ENCODE peak calls at places on chromosomes 6 and 20, in seven cellular contexts. G is H9, T is H1, Q is IMR-90, H is trophoblast cell, Z is mesendoderm, X is mesenchymal stem cell. F is an unnamed sample.

GRCh38 chr6:87155920-87156600 is 695 bp downstream of the ZNF292 start:
- DNase-seq in G (peak), T (peak), H (peak), Z (peak), Q (peak), X (peak), F (peak)

GRCh38 chr20:41456341-41456740 is 89.7 kb upstream of the EMILIN3 start:
- DNase-seq in X (no peak), G (no peak), H (no peak), Z (no peak), Q (peak), T (no peak), F (no peak)

GRCh38 chr6:57257911-57258541 is 35.9 kb upstream of the RAB23 start:
- DNase-seq in X (peak), H (peak), Q (peak), G (no peak), T (no peak), Z (no peak), F (no peak)

GRCh38 chr20:14566505-14566904 is 229.1 kb upstream of the FLRT3 start:
- DNase-seq in Q (no peak), T (no peak), Z (no peak), H (no peak), X (peak), G (no peak), F (no peak)

GRCh38 chr6:42292002-42292735 is 74.5 kb upstream of the MRPS10 start:
- DNase-seq in X (peak), T (no peak), G (no peak), H (peak), Q (peak), Z (no peak), F (no peak)

GRCh38 chr6:68226460-68226859 is 408.6 kb upstream of the ADGRB3 start:
- DNase-seq in G (no peak), Q (no peak), Z (peak), T (no peak), X (no peak), H (peak), F (peak)

GRCh38 chr6:41598670-41599014 is 39.6 kb upstream of the MDFI start:
- DNase-seq in G (no peak), H (no peak), T (no peak), Z (no peak), Q (no peak), X (no peak), F (no peak)

GRCh38 chr20:1163105-1163504 is 21.7 kb downstream of the TMEM74B start:
- DNase-seq in H (no peak), T (no peak), G (no peak), Q (no peak), X (no peak), Z (no peak), F (no peak)

GRCh38 chr20:57108742-57109141 is 157.7 kb downstream of the BMP7 start:
- DNase-seq in T (peak), Q (no peak), X (no peak), G (no peak), Z (peak), H (peak), F (no peak)

GRCh38 chr6:104855507-104855906 is 4.2 kb downstream of the HACE1 start:
- DNase-seq in X (peak), Q (peak), Z (no peak), G (no peak), T (no peak), H (peak), F (no peak)

GRCh38 chr20:48710341-48711043 is 117.3 kb downstream of the PREX1 start:
- DNase-seq in Z (no peak), G (no peak), X (no peak), T (no peak), Q (no peak), H (no peak), F (no peak)

GRCh38 chr6:98827295-98828159 is 6.8 kb upstream of the POU3F2 start:
- DNase-seq in Z (peak), G (peak), T (peak), Q (no peak), X (no peak), H (no peak), F (peak)

GRCh38 chr6:28003661-28004060 is 46.6 kb downstream of the OR2B6 start:
- DNase-seq in Z (peak), X (no peak), H (no peak), T (no peak), Q (no peak), G (no peak), F (no peak)

GRCh38 chr6:53679446-53679933 is 13.9 kb upstream of the KLHL31 start:
- DNase-seq in Z (peak), Q (peak), G (peak), T (peak), X (peak), H (peak), F (no peak)

GRCh38 chr20:51800132-51800721 is 2.1 kb downstream of the SALL4 start:
- DNase-seq in Q (no peak), H (peak), G (peak), T (peak), Z (peak), X (peak), F (peak)

GRCh38 chr6:25418463-25419052 is 139.4 kb downstream of the CARMIL1 start:
- DNase-seq in T (no peak), H (no peak), X (no peak), Z (no peak), Q (no peak), G (no peak), F (no peak)

GRCh38 chr20:18738055-18738454 is 75.5 kb upstream of the SCP2D1 start:
- DNase-seq in Q (no peak), T (no peak), Z (no peak), X (peak), H (no peak), G (no peak), F (no peak)

GRCh38 chr20:53859684-53860083 is 210.7 kb downstream of the BCAS1 start:
- DNase-seq in Q (no peak), Z (no peak), G (no peak), T (no peak), H (no peak), X (no peak), F (no peak)

GRCh38 chr6:958531-958930 is 265.6 kb upstream of the EXOC2 start:
- DNase-seq in G (no peak), Z (peak), T (no peak), Q (peak), X (peak), H (peak), F (no peak)

GRCh38 chr20:25632940-25633790 is 9.4 kb upstream of the NANP start:
- DNase-seq in Z (no peak), X (peak), T (no peak), G (no peak), Q (peak), H (no peak), F (no peak)

GRCh38 chr6:132401120-132401940 is at the start of gene MOXD1:
- DNase-seq in G (peak), H (peak), X (peak), Q (peak), Z (peak), T (peak), F (peak)

GRCh38 chr6:70479236-70479635 is 65.9 kb downstream of the FAM135A start:
- DNase-seq in G (no peak), Z (no peak), Q (peak), X (peak), T (no peak), H (no peak), F (no peak)

GRCh38 chr6:98824163-98824906 is 10.0 kb upstream of the POU3F2 start:
- DNase-seq in X (no peak), H (no peak), Z (peak), G (peak), T (peak), Q (no peak), F (peak)

GRCh38 chr20:59749293-59749680 is 144.9 kb downstream of the PHACTR3 start:
- DNase-seq in Z (no peak), T (no peak), Q (peak), H (peak), G (no peak), X (no peak), F (no peak)

GRCh38 chr6:115582386-115582785 is 478.3 kb downstream of the FRK start:
- DNase-seq in H (no peak), T (no peak), Z (no peak), Q (no peak), X (no peak), G (no peak), F (no peak)

GRCh38 chr6:11700118-11700718 is 78.4 kb downstream of the ADTRP start:
- DNase-seq in X (peak), T (no peak), G (no peak), Q (peak), Z (peak), H (peak), F (no peak)

GRCh38 chr6:69570126-69570525 is 226.7 kb downstream of the LMBRD1 start:
- DNase-seq in X (peak), T (no peak), Z (no peak), H (no peak), Q (no peak), G (no peak), F (no peak)

GRCh38 chr20:18665135-18665534 is 77.3 kb downstream of the DTD1 start:
- DNase-seq in H (no peak), Z (no peak), Q (no peak), X (no peak), G (no peak), T (no peak), F (no peak)

GRCh38 chr6:52549428-52549827 is 27.4 kb downstream of the TRAM2 start:
- DNase-seq in H (no peak), X (no peak), Z (no peak), T (no peak), Q (no peak), G (no peak), F (no peak)

GRCh38 chr20:39473533-39473932 is 511.4 kb downstream of the DHX35 start:
- DNase-seq in X (no peak), H (no peak), T (no peak), G (no peak), Z (no peak), Q (no peak), F (no peak)

GRCh38 chr6:31575335-31575901 is at the start of gene TNF:
- DNase-seq in Z (no peak), X (no peak), G (no peak), T (no peak), H (peak), Q (no peak), F (no peak)

GRCh38 chr6:11791354-11792107 is 12.9 kb upstream of the ADTRP start:
- DNase-seq in H (no peak), T (no peak), Z (no peak), G (peak), X (no peak), Q (peak), F (no peak)

GRCh38 chr6:3770023-3770422 is 18.5 kb upstream of the PXDC1 start:
- DNase-seq in Q (no peak), H (no peak), Z (no peak), G (peak), T (no peak), X (no peak), F (no peak)

GRCh38 chr20:7346562-7346961 is 579.1 kb downstream of the BMP2 start:
- DNase-seq in G (no peak), Z (no peak), Q (no peak), T (no peak), X (no peak), H (peak), F (no peak)

DNA sequence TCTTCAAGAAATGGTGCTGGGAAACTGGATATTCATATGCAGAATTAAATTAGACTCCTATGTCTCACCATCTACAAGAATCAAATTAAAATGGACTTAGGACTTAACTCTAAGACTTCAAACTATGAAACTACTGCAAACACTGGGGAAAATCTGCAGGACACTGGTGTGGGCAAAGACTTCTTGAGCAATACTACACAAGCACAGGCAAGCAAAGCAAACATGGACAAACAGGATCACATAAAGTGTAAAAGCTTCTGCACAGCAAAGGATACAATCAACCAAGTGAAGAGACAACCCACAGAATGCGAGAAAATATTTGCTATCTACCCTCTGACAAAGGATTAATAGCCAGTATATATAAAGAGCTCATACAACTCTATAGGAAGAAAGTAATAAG is 1161.1 kb upstream of the CITED2 start:
- DNase-seq in G (no peak), H (no peak), X (no peak), Q (no peak), T (no peak), Z (no peak), F (no peak)
- H2BK5ac ChIP-seq in G (no peak), H (no peak), X (no peak), Q (peak), T (no peak), Z (no peak), F (no peak)

GRCh38 chr6:85868685-85869084 is 226.0 kb upstream of the SYNCRIP start:
- DNase-seq in G (no peak), Q (no peak), H (peak), X (no peak), T (no peak), Z (no peak), F (no peak)
- H3K4ac ChIP-seq in G (no peak), Q (no peak), H (no peak), X (no peak), T (no peak), Z (no peak), F (no peak)

DNA sequence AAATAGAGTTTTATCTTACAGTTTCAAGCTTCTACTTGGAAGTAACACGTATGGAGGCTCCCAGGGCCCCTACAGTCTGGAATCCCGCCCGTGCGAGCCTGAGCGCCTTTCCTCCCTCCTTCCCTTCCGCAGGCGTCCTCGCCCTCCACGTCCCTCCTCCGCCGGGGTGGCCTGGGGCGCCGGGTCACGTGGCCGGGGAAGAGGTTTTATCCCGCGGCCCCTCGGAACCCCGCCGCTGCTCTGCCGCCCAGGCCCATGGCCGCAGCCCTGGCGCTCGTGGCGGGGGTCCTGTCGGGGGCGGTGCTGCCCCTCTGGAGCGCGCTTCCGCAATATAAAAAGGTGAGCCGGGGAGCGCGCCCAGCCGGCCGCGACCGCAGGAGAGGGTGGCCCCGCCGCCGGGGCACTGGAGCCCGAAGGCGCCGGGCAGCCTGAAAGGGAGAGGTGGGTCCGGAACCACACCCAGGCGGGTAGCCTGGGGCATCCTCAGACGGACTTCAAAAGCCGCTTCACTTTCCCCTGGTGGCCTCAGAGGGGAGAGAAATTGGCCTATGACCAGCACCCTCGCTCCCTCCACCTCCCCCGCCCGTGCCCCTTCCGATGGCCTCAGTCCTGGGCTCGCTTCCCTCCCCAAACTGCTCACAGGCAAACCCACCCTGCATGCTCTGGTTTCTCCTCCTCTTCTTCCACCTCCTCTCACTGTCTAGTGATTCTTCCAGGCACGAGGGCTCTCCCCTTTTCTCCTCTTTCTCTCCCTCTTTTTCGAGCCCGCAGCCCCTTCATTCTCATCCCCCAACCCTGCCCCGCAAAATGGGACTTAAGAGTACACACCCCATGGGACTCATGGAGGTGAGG is at the start of gene CLPSL2:
- DNase-seq in Q (no peak), H (peak), Z (peak), T (peak), X (no peak), G (peak), F (no peak)
- H3K4me2 ChIP-seq in Q (peak), H (peak), Z (peak), T (peak), X (peak), G (peak), F (peak)

GRCh38 chr6:118860363-118860762 is 33.6 kb upstream of the ASF1A start:
- DNase-seq in H (no peak), X (no peak), Q (no peak), Z (no peak), G (no peak), T (no peak), F (no peak)
- H2BK5ac ChIP-seq in H (no peak), X (no peak), Q (no peak), Z (no peak), G (no peak), T (no peak), F (no peak)

DNA sequence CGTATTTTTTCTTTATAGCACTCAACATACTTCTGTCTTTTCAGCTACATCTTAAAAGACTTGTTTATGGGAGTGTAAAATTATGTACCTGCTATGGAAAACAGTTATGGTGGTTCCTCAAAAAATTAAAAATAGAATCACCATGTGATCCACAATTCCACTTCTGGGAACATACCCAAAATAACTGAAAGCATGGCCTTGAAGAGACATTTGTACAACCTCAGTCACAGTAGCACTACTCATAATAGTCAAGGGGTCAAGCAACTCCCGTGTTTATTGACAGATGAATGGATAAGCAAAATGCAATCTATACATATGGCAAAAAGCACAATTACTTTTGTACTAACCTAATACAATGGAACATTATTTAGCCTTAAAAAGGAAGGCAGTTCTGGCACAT is 74.5 kb downstream of the METTL24 start:
- DNase-seq in G (no peak), T (no peak), Z (no peak), H (no peak), Q (no peak), X (no peak), F (no peak)
- H3K4ac ChIP-seq in G (no peak), T (no peak), Z (no peak), H (no peak), Q (no peak), X (no peak), F (no peak)

F was measured in neuronal stem cell.